ENCODE peak calls at places on chromosomes 3 and 15, in eight cellular contexts. Q, N, V, B, P, O, Z and W are unnamed samples.

GRCh38 chr3:37183375-37183831 is 9.0 kb upstream of the LRRFIP2 start:
- DNase-seq in Q (no peak), N (no peak), V (peak), B (no peak), P (no peak), O (peak), Z (peak), W (no peak)

GRCh38 chr3:128488636-128488994 is 4.4 kb downstream of the GATA2 start:
- DNase-seq in Q (no peak), N (no peak), V (no peak), B (no peak), P (no peak), O (no peak), Z (no peak), W (no peak)

GRCh38 chr3:194330579-194330978 is 20.5 kb downstream of the CPN2 start:
- DNase-seq in Q (no peak), N (no peak), V (no peak), B (peak), P (no peak), O (no peak), Z (no peak), W (no peak)

GRCh38 chr3:187263270-187263669 is 28.3 kb downstream of the MASP1 start:
- DNase-seq in Q (no peak), N (no peak), V (no peak), B (no peak), P (no peak), O (peak), Z (no peak), W (no peak)

GRCh38 chr3:55984631-55985030 is 483.6 kb downstream of the ERC2 start:
- DNase-seq in Q (no peak), N (no peak), V (peak), B (no peak), P (no peak), O (peak), Z (no peak), W (no peak)

GRCh38 chr3:121295966-121296365 is 249.8 kb downstream of the POLQ start:
- DNase-seq in Q (no peak), N (no peak), V (peak), B (no peak), P (no peak), O (no peak), Z (no peak), W (no peak)

GRCh38 chr15:71440479-71441071 is 325.3 kb downstream of the THSD4 start:
- DNase-seq in Q (no peak), N (no peak), V (peak), B (no peak), P (no peak), O (peak), Z (peak), W (no peak)

GRCh38 chr15:69305204-69305931 is 6.7 kb downstream of the PAQR5 start:
- DNase-seq in Q (peak), N (no peak), V (peak), B (no peak), P (no peak), O (peak), Z (peak), W (peak)

GRCh38 chr3:69647081-69647480 is 92.2 kb upstream of the MITF start:
- DNase-seq in Q (no peak), N (no peak), V (no peak), B (no peak), P (no peak), O (no peak), Z (no peak), W (no peak)

GRCh38 chr3:9183011-9183410 is 66.4 kb downstream of the SRGAP3 start:
- DNase-seq in Q (no peak), N (no peak), V (no peak), B (no peak), P (no peak), O (no peak), Z (no peak), W (no peak)

GRCh38 chr3:195820186-195820585 is 8.5 kb upstream of the MUC4 start:
- DNase-seq in Q (no peak), N (no peak), V (no peak), B (no peak), P (no peak), O (no peak), Z (no peak), W (no peak)

GRCh38 chr3:175713263-175713662 is 854.1 kb downstream of the NAALADL2 start:
- DNase-seq in Q (no peak), N (no peak), V (no peak), B (no peak), P (no peak), O (no peak), Z (no peak), W (no peak)

GRCh38 chr3:58473275-58473674 is 18.6 kb upstream of the KCTD6 start:
- DNase-seq in Q (no peak), N (no peak), V (no peak), B (no peak), P (no peak), O (no peak), Z (no peak), W (no peak)

GRCh38 chr3:58672451-58672850 is 5.9 kb upstream of the FAM3D start:
- DNase-seq in Q (no peak), N (no peak), V (no peak), B (no peak), P (no peak), O (no peak), Z (no peak), W (no peak)

GRCh38 chr3:58190882-58191281 is 19.9 kb downstream of the DNASE1L3 start:
- DNase-seq in Q (no peak), N (no peak), V (no peak), B (no peak), P (no peak), O (no peak), Z (no peak), W (no peak)

GRCh38 chr3:148513066-148513671 is 184.5 kb upstream of the AGTR1 start:
- DNase-seq in Q (no peak), N (no peak), V (no peak), B (no peak), P (no peak), O (no peak), Z (no peak), W (no peak)

GRCh38 chr15:94174399-94174802 is 57.0 kb upstream of the MCTP2 start:
- DNase-seq in Q (no peak), N (no peak), V (peak), B (no peak), P (no peak), O (peak), Z (no peak), W (no peak)

GRCh38 chr3:189508784-189509489 is 122.3 kb upstream of the TP63 start:
- DNase-seq in Q (no peak), N (no peak), V (no peak), B (no peak), P (no peak), O (no peak), Z (no peak), W (no peak)

GRCh38 chr3:11690863-11691833 is 47.4 kb upstream of the VGLL4 start:
- DNase-seq in Q (no peak), N (no peak), V (peak), B (no peak), P (no peak), O (no peak), Z (no peak), W (no peak)

GRCh38 chr3:133857767-133858166 is 37.9 kb downstream of the RAB6B start:
- DNase-seq in Q (no peak), N (no peak), V (no peak), B (no peak), P (no peak), O (no peak), Z (no peak), W (no peak)

GRCh38 chr15:91896656-91897055 is 43.1 kb downstream of the SLCO3A1 start:
- DNase-seq in Q (no peak), N (no peak), V (no peak), B (no peak), P (no peak), O (no peak), Z (no peak), W (no peak)

GRCh38 chr15:78103406-78104118 is 11.2 kb downstream of the SH2D7 start:
- DNase-seq in Q (peak), N (no peak), V (no peak), B (no peak), P (no peak), O (no peak), Z (no peak), W (peak)

GRCh38 chr3:119294402-119294888 is 262 bp downstream of the ARHGAP31 start:
- DNase-seq in Q (peak), N (no peak), V (peak), B (peak), P (peak), O (no peak), Z (no peak), W (peak)

GRCh38 chr3:63351159-63352007 is 73.3 kb downstream of the SYNPR start:
- DNase-seq in Q (peak), N (no peak), V (peak), B (no peak), P (no peak), O (no peak), Z (peak), W (no peak)

GRCh38 chr3:129028866-129029265 is 27.8 kb downstream of the EFCC1 start:
- DNase-seq in Q (no peak), N (no peak), V (no peak), B (no peak), P (no peak), O (no peak), Z (no peak), W (peak)

GRCh38 chr3:143436231-143436930 is 316.8 kb downstream of the CHST2 start:
- DNase-seq in Q (no peak), N (no peak), V (no peak), B (no peak), P (no peak), O (no peak), Z (no peak), W (no peak)

GRCh38 chr3:111986800-111987199 is 8.0 kb downstream of the ABHD10 start:
- DNase-seq in Q (no peak), N (no peak), V (no peak), B (no peak), P (no peak), O (no peak), Z (no peak), W (no peak)

GRCh38 chr3:10419637-10420232 is 85.7 kb downstream of the ATP2B2 start:
- DNase-seq in Q (no peak), N (no peak), V (peak), B (no peak), P (no peak), O (no peak), Z (no peak), W (peak)

GRCh38 chr15:61518191-61518950 is 289.3 kb upstream of the RORA start:
- DNase-seq in Q (no peak), N (no peak), V (no peak), B (peak), P (no peak), O (no peak), Z (no peak), W (no peak)

GRCh38 chr3:104347281-104347680 is 1019.4 kb upstream of the ALCAM start:
- DNase-seq in Q (no peak), N (no peak), V (no peak), B (no peak), P (no peak), O (no peak), Z (no peak), W (no peak)

GRCh38 chr3:44476181-44476599 is 1.3 kb downstream of the ZNF445 start:
- DNase-seq in Q (no peak), N (no peak), V (peak), B (no peak), P (no peak), O (peak), Z (no peak), W (no peak)

GRCh38 chr3:194865081-194865480 is 179.4 kb downstream of the FAM43A start:
- DNase-seq in Q (no peak), N (no peak), V (no peak), B (no peak), P (no peak), O (no peak), Z (no peak), W (no peak)

GRCh38 chr3:23712656-23713559 is 92.8 kb upstream of the UBE2E1 start:
- DNase-seq in Q (peak), N (peak), V (peak), B (peak), P (peak), O (peak), Z (peak), W (peak)

GRCh38 chr3:41673643-41674042 is 288.3 kb downstream of the ULK4 start:
- DNase-seq in Q (no peak), N (no peak), V (no peak), B (no peak), P (no peak), O (peak), Z (no peak), W (no peak)

GRCh38 chr3:13039286-13039896 is 33.8 kb downstream of the IQSEC1 start:
- DNase-seq in Q (no peak), N (no peak), V (no peak), B (no peak), P (no peak), O (no peak), Z (no peak), W (no peak)

GRCh38 chr15:74727727-74728126 is 2.4 kb upstream of the CYP1A1 start:
- DNase-seq in Q (no peak), N (no peak), V (no peak), B (no peak), P (no peak), O (no peak), Z (no peak), W (no peak)